ENCODE peak calls at places on chromosomes 1 and 21, in four cellular contexts. T is HepG2, M is GM12878, V is K562. P is an unnamed sample.

GRCh38 chr1:36918604-36919003 is 115.7 kb downstream of the GRIK3 start:
- DNase-seq in M (no peak), T (no peak), V (no peak), P (no peak)

GRCh38 chr1:205913451-205914204 is 29.6 kb downstream of the SLC26A9 start:
- DNase-seq in T (no peak), V (no peak), M (no peak), P (peak)

GRCh38 chr1:4033732-4034131 is 133.7 kb upstream of the C1orf174 start:
- DNase-seq in V (no peak), T (no peak), M (no peak), P (no peak)

GRCh38 chr1:17201201-17202021 is 3.5 kb upstream of the PADI1 start:
- DNase-seq in M (no peak), T (no peak), V (no peak), P (no peak)

GRCh38 chr1:162412002-162412401 is at the start of gene SH2D1B:
- DNase-seq in V (peak), M (no peak), T (no peak), P (no peak)

GRCh38 chr1:44305962-44306422 is 49.1 kb downstream of the ERI3 start:
- DNase-seq in V (no peak), M (no peak), T (no peak), P (no peak)

GRCh38 chr1:151776665-151777062 is 13.4 kb upstream of the MRPL9 start:
- DNase-seq in T (no peak), V (no peak), M (no peak), P (no peak)

GRCh38 chr1:204294371-204294770 is 65.4 kb downstream of the PLEKHA6 start:
- DNase-seq in V (no peak), M (no peak), T (peak), P (no peak)

GRCh38 chr1:112369389-112370285 is 26.4 kb upstream of the CTTNBP2NL start:
- DNase-seq in T (peak), M (no peak), V (peak), P (peak)

GRCh38 chr1:169550294-169550693 is 36.0 kb downstream of the F5 start:
- DNase-seq in M (no peak), V (peak), T (peak), P (peak)

GRCh38 chr1:204353213-204353910 is 6.4 kb downstream of the PLEKHA6 start:
- DNase-seq in M (no peak), V (no peak), T (no peak), P (no peak)

GRCh38 chr1:23897083-23897482 is 16.1 kb downstream of the CNR2 start:
- DNase-seq in M (no peak), T (no peak), V (no peak), P (no peak)

GRCh38 chr1:110524311-110525249 is 5.6 kb upstream of the KCNA10 start:
- DNase-seq in M (no peak), V (peak), T (peak), P (peak)

GRCh38 chr1:21317690-21318043 is 27.4 kb upstream of the ECE1 start:
- DNase-seq in V (no peak), M (no peak), T (no peak), P (no peak)

GRCh38 chr1:36258960-36259344 is 34.7 kb downstream of the THRAP3 start:
- DNase-seq in T (no peak), V (no peak), M (no peak), P (no peak)

GRCh38 chr1:233005703-233006102 is 55.3 kb downstream of the NTPCR start:
- DNase-seq in M (no peak), T (no peak), V (peak), P (peak)

GRCh38 chr1:169958987-169959386 is 65.3 kb upstream of the SCYL3 start:
- DNase-seq in T (no peak), M (no peak), V (no peak), P (no peak)

GRCh38 chr1:165637427-165637826 is 6.4 kb downstream of the MGST3 start:
- DNase-seq in M (no peak), V (no peak), T (no peak), P (no peak)

GRCh38 chr21:32484706-32485380 is 72.3 kb downstream of the EVA1C start:
- DNase-seq in V (no peak), M (no peak), T (no peak), P (no peak)

GRCh38 chr21:28196981-28197380 is 795.7 kb downstream of the LTN1 start:
- DNase-seq in M (no peak), V (no peak), T (no peak), P (no peak)

GRCh38 chr1:17998889-17999288 is 108.7 kb upstream of the IGSF21 start:
- DNase-seq in V (peak), M (no peak), T (peak), P (no peak)

GRCh38 chr21:42593007-42593814 is 60.2 kb upstream of the PDE9A start:
- DNase-seq in T (peak), V (peak), M (no peak), P (peak)

GRCh38 chr1:8464987-8465386 is 147.1 kb downstream of the SLC45A1 start:
- DNase-seq in V (no peak), T (no peak), M (no peak), P (no peak)

GRCh38 chr21:45322231-45322959 is 34.7 kb upstream of the POFUT2 start:
- DNase-seq in V (no peak), T (no peak), M (no peak), P (no peak)

GRCh38 chr1:23276531-23276930 is 59.2 kb upstream of the HTR1D start:
- DNase-seq in V (peak), M (no peak), T (no peak), P (no peak)

GRCh38 chr1:25744140-25744581 is 55.8 kb upstream of the SELENON start:
- DNase-seq in M (no peak), V (peak), T (no peak), P (peak)

GRCh38 chr1:183148599-183148998 is 37.5 kb upstream of the LAMC2 start:
- DNase-seq in M (no peak), V (no peak), T (no peak), P (no peak)

GRCh38 chr1:43238104-43238503 is 31.7 kb upstream of the TMEM125 start:
- DNase-seq in M (no peak), V (peak), T (peak), P (peak)

GRCh38 chr1:40777224-40777970 is 6.2 kb upstream of the KCNQ4 start:
- DNase-seq in T (no peak), M (no peak), V (no peak), P (no peak)

DNA sequence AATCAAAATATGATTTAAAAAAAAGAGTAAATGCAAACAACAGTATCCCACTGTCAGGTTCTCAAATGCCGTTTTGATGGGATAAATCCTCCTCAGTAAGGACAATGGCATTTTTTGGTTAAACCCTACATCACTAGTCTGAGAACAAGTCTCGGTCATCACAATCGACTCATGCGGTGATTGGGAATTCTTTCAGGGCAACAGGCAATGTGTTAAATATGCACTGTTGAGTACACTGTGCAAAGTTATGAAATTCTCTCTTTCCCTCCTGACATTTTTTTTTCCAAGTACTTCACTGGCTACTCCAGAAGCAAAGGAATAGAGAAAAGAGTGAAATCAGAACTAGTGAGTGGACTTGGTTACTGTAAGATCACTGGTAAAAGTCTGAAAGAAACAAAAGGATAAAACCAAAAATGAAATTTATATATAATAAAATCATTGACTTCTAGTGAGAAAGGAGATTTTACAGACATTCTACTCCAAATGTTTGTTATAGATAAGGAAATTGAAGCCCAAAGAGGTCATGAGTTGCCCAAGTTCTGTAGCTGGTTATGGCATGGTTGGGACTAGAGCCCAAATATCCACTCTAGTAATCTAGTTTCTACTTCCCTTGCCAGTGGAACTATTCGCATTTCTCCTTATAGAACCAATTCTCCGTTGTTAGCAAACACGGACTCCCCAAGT is 111.3 kb downstream of the TGFBR3 start:
- DNase-seq in M (no peak), V (no peak), T (no peak), P (no peak)
- TF ChIP-seq POLR2AphosphoS5 in M (no peak), V (no peak), T (no peak), P (no peak)

GRCh38 chr21:15224346-15225086 is 159.7 kb upstream of the NRIP1 start:
- DNase-seq in V (no peak), T (no peak), M (no peak), P (no peak)
- TF ChIP-seq SMC3 in V (no peak), T (no peak), M (no peak), P (no peak)

DNA sequence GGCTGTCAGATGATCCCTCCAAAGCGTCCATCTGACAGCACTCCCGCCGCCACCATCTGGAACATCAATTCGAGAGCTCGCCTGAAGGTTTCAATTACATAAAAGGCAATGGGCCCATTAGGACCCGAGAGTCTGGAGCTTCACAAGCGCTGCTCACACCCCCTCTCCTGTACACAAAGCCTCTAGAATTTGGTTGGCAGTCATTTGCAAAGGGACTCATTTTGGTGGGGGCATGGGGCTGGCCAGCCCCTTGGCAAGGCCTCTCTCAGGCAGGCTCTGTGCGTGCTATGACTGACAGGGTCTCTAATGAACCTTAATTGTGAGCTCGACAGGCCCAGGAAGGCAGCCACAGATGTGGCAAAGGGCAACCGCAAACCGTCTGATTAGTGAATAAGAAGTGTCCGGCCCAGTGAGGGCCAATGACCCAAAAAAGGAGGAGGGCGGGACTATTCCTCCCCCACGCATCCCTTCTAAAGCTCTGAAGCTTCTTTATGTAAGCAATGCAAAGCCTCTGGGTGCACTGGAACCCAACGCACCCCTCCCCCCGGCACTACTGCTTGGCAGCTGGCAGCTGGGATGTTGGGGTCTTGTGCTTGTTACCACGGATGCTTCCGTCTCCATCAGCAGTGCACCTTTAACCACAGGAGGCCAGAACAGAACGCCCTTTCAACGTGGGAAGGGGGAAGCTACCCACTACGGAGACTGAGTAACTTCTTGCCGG is 79.4 kb downstream of the CAPZB start:
- DNase-seq in V (peak), T (no peak), M (no peak), P (peak)
- TF ChIP-seq POLR2AphosphoS5 in V (no peak), T (no peak), M (no peak), P (no peak)

GRCh38 chr1:156896490-156897033 is 3.0 kb downstream of the PEAR1 start:
- DNase-seq in V (no peak), T (peak), M (no peak), P (peak)

GRCh38 chr1:156898151-156898550 is 4.6 kb downstream of the PEAR1 start:
- DNase-seq in M (no peak), V (no peak), T (peak), P (peak)

GRCh38 chr1:156895927-156896326 is 2.4 kb downstream of the PEAR1 start:
- DNase-seq in M (no peak), T (no peak), V (no peak), P (no peak)

GRCh38 chr1:156895408-156895874 is 1.9 kb downstream of the PEAR1 start:
- DNase-seq in M (no peak), V (no peak), T (no peak), P (peak)

GRCh38 chr1:156897078-156897825 is 3.7 kb downstream of the PEAR1 start:
- DNase-seq in T (no peak), M (no peak), V (no peak), P (no peak)
- TF ChIP-seq SMC3 in T (no peak), M (no peak), V (no peak), P (no peak)

GRCh38 chr1:227788279-227789041 is 27.0 kb upstream of the PRSS38 start:
- DNase-seq in T (peak), M (no peak), V (peak), P (no peak)
- TF ChIP-seq POLR2AphosphoS5 in T (no peak), M (no peak), V (no peak), P (no peak)

GRCh38 chr1:179550753-179551682 is 24.7 kb downstream of the NPHS2 start:
- DNase-seq in V (peak), M (peak), T (peak), P (no peak)
- TF ChIP-seq SMC3 in V (no peak), M (no peak), T (no peak), P (no peak)

DNA sequence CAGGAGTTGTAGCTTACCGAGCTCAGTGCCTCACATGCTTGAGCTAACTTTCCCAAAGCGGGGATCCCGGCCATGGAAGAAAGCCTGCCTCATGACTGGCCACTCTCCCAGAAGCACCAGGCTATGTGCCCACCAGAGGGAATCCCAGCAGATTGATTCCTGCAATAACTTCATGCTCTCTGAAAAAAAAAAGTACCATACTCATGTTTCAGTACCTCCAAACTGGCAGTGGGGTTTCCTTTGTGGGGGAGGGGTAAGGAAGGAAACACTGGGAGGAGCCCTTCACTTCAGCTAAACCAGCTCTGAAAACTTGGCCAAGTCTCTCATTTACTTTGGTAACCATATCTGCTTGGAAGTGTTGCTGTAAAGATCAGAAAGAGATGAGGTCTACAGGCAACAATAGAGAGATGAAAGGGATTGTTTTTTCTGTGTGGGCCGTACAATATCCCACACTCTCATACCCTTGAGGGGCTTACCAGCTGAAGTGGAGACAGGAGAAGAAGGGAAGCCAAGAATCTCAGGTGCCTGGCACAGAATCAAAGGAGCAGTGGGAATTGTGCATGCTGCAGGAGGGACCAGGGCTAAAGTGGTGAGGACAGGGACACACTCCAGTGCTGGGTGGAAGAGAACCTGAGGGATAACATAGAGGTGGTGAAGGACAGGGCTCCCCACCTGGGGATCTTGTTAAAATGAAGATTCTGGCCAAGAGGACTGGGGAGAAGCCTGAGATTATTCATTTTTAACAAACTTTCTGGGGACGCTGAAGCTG is 42.4 kb upstream of the TACSTD2 start:
- DNase-seq in V (no peak), M (no peak), T (no peak), P (no peak)
- TF ChIP-seq POLR2AphosphoS5 in V (no peak), M (no peak), T (no peak), P (no peak)

GRCh38 chr1:55144886-55145285 is 70.3 kb downstream of the USP24 start:
- DNase-seq in T (no peak), M (no peak), V (no peak), P (no peak)

GRCh38 chr1:55141295-55141893 is 73.8 kb downstream of the USP24 start:
- DNase-seq in T (no peak), M (no peak), V (no peak), P (no peak)

GRCh38 chr1:55140546-55140983 is 74.6 kb downstream of the USP24 start:
- DNase-seq in V (peak), T (peak), M (peak), P (peak)

GRCh38 chr1:55146781-55147180 is 68.4 kb downstream of the USP24 start:
- DNase-seq in T (no peak), V (peak), M (no peak), P (no peak)

DNA sequence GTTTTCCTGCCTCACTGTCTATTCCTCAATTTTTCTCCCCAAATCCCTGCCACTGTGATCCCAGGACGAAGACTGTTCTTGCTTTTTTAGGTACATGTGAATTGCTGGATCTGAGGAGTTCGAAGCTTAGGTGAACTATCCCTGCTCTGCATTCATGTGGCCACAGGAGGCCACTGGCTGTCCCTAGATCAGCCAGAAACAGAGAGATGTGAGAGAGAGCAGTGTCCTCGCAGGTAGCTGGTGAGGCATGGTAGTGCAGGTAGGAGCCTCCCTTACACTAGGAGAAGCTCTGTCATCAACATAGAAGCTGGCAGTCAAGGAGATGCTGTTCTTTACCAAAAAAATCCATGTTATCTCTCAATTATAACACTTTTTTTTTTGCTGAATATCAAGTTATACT is 71.5 kb downstream of the USP24 start:
- DNase-seq in V (peak), M (no peak), T (peak), P (no peak)
- TF ChIP-seq SMC3 in V (no peak), M (no peak), T (peak), P (no peak)